ENCODE peak calls at places on chromosomes 12 and 14, in seven cellular contexts. One of them, this sample, is unnamed.

GRCh38 chr12:27999970-28000369 is 27.4 kb upstream of the PTHLH start:
- DNase-seq in H1: no peak
- DNase-seq in neuronal stem cell: no peak
- DNase-seq in trophoblast cell: peak; percentile 92
- DNase-seq in mesenchymal stem cell: no peak
- DNase-seq in IMR-90: peak; percentile 60
- DNase-seq in H9: no peak
- DNase-seq in this sample: no peak

GRCh38 chr12:68963456-68963859 is 30.5 kb upstream of the CPM start:
- DNase-seq in IMR-90: no peak
- DNase-seq in H9: no peak
- DNase-seq in neuronal stem cell: no peak
- DNase-seq in trophoblast cell: no peak
- DNase-seq in mesenchymal stem cell: no peak
- DNase-seq in H1: no peak
- DNase-seq in this sample: no peak

GRCh38 chr12:57518920-57519757 is 1.2 kb downstream of the DDIT3 start:
- DNase-seq in H9: no peak
- DNase-seq in IMR-90: peak; percentile 24
- DNase-seq in mesenchymal stem cell: peak; percentile 43
- DNase-seq in H1: no peak
- DNase-seq in neuronal stem cell: no peak
- DNase-seq in trophoblast cell: peak; percentile 42
- DNase-seq in this sample: peak; percentile 85

GRCh38 chr14:95256011-95256775 is 63.5 kb downstream of the CLMN start:
- DNase-seq in neuronal stem cell: no peak
- DNase-seq in trophoblast cell: no peak
- DNase-seq in H1: no peak
- DNase-seq in H9: no peak
- DNase-seq in IMR-90: no peak
- DNase-seq in mesenchymal stem cell: no peak
- DNase-seq in this sample: no peak

GRCh38 chr12:78146365-78146772 is 315.7 kb downstream of the NAV3 start:
- DNase-seq in IMR-90: peak; percentile 62
- DNase-seq in mesenchymal stem cell: peak; percentile 50
- DNase-seq in H1: no peak
- DNase-seq in H9: no peak
- DNase-seq in neuronal stem cell: peak; percentile 17
- DNase-seq in trophoblast cell: peak; percentile 48
- DNase-seq in this sample: peak; percentile 24

GRCh38 chr12:16880864-16881285 is 274.9 kb upstream of the LMO3 start:
- DNase-seq in H1: peak; percentile 2
- DNase-seq in IMR-90: no peak
- DNase-seq in trophoblast cell: no peak
- DNase-seq in neuronal stem cell: peak; percentile 18
- DNase-seq in H9: peak; percentile 35
- DNase-seq in mesenchymal stem cell: no peak
- DNase-seq in this sample: peak; percentile 27

GRCh38 chr12:69330475-69331473 is 17.4 kb upstream of the LYZ start:
- DNase-seq in IMR-90: peak; percentile 1
- DNase-seq in H1: peak; percentile 41
- DNase-seq in H9: peak; percentile 84
- DNase-seq in mesenchymal stem cell: peak; percentile 24
- DNase-seq in neuronal stem cell: no peak
- DNase-seq in trophoblast cell: peak; percentile 20
- DNase-seq in this sample: peak; percentile 64

GRCh38 chr12:52041032-52041431 is 10.2 kb upstream of the NR4A1 start:
- DNase-seq in trophoblast cell: no peak
- DNase-seq in IMR-90: no peak
- DNase-seq in H1: no peak
- DNase-seq in mesenchymal stem cell: no peak
- DNase-seq in H9: no peak
- DNase-seq in neuronal stem cell: no peak
- DNase-seq in this sample: no peak

GRCh38 chr14:59325906-59326305 is 137.4 kb downstream of the DAAM1 start:
- DNase-seq in H1: no peak
- DNase-seq in mesenchymal stem cell: peak; percentile 49
- DNase-seq in trophoblast cell: no peak
- DNase-seq in IMR-90: peak; percentile 84
- DNase-seq in H9: no peak
- DNase-seq in neuronal stem cell: no peak
- DNase-seq in this sample: no peak

GRCh38 chr12:102797513-102797912 is 119.5 kb downstream of the PAH start:
- DNase-seq in H1: no peak
- DNase-seq in trophoblast cell: no peak
- DNase-seq in IMR-90: no peak
- DNase-seq in mesenchymal stem cell: no peak
- DNase-seq in H9: no peak
- DNase-seq in neuronal stem cell: no peak
- DNase-seq in this sample: no peak

GRCh38 chr12:5746496-5746895 is 198.6 kb downstream of the ANO2 start:
- DNase-seq in H9: no peak
- DNase-seq in neuronal stem cell: no peak
- DNase-seq in trophoblast cell: no peak
- DNase-seq in IMR-90: no peak
- DNase-seq in mesenchymal stem cell: no peak
- DNase-seq in H1: no peak
- DNase-seq in this sample: no peak

GRCh38 chr12:106239241-106239950 is 8.4 kb downstream of the CKAP4 start:
- DNase-seq in trophoblast cell: no peak
- DNase-seq in neuronal stem cell: no peak
- DNase-seq in H9: no peak
- DNase-seq in mesenchymal stem cell: no peak
- DNase-seq in IMR-90: no peak
- DNase-seq in H1: no peak
- DNase-seq in this sample: no peak

GRCh38 chr12:123269395-123269892 is 2.2 kb downstream of the CDK2AP1 start:
- DNase-seq in IMR-90: peak; percentile 61
- DNase-seq in mesenchymal stem cell: peak; percentile 81
- DNase-seq in H1: no peak
- DNase-seq in neuronal stem cell: peak; percentile 82
- DNase-seq in H9: peak; percentile 78
- DNase-seq in trophoblast cell: no peak
- DNase-seq in this sample: peak; percentile 90

GRCh38 chr12:46388427-46388992 is 15.9 kb upstream of the SLC38A2 start:
- DNase-seq in H9: no peak
- DNase-seq in mesenchymal stem cell: no peak
- DNase-seq in IMR-90: peak; percentile 71
- DNase-seq in trophoblast cell: no peak
- DNase-seq in H1: no peak
- DNase-seq in neuronal stem cell: no peak
- DNase-seq in this sample: no peak

GRCh38 chr14:103549361-103550311 is 12.8 kb downstream of the BAG5 start:
- DNase-seq in IMR-90: no peak
- DNase-seq in H1: no peak
- DNase-seq in mesenchymal stem cell: no peak
- DNase-seq in neuronal stem cell: no peak
- DNase-seq in trophoblast cell: no peak
- DNase-seq in H9: no peak
- DNase-seq in this sample: no peak

GRCh38 chr12:109018276-109018675 is 2.6 kb downstream of the SVOP start:
- DNase-seq in trophoblast cell: no peak
- DNase-seq in H9: peak; percentile 7
- DNase-seq in IMR-90: no peak
- DNase-seq in neuronal stem cell: no peak
- DNase-seq in mesenchymal stem cell: no peak
- DNase-seq in H1: no peak
- DNase-seq in this sample: no peak
- H3K4ac ChIP-seq in trophoblast cell: no peak overlapping the region
- H3K4ac ChIP-seq in H9: no peak overlapping the region
- H3K4ac ChIP-seq in IMR-90: no peak overlapping the region
- H3K4ac ChIP-seq in neuronal stem cell: no peak overlapping the region
- H3K4ac ChIP-seq in mesenchymal stem cell: no peak overlapping the region
- H3K4ac ChIP-seq in H1: no peak overlapping the region
- H3K4ac ChIP-seq in this sample: no peak overlapping the region

DNA sequence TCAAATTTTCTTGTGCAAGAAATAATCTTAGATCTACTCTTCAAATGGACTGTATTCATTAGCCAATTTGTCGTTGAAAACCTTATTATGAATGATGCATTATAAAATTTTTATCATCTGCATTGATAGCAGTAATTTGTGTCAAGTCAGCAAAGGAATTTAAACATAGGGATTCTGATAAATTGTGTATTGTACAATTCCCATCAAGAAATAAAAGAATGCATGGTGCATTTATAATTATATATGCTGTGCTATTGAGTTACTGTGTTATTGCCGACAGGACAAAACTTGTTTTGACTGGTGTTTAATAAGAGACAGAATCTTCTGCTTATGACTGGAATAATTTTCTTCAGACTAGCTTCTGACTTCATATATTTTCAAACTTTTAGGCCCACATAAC is 3.1 kb upstream of the BCDIN3D start:
- DNase-seq in IMR-90: no peak
- DNase-seq in mesenchymal stem cell: no peak
- DNase-seq in neuronal stem cell: no peak
- DNase-seq in H9: no peak
- DNase-seq in trophoblast cell: no peak
- DNase-seq in H1: no peak
- DNase-seq in this sample: no peak
- H3K23ac ChIP-seq in IMR-90: no peak overlapping the region
- H3K23ac ChIP-seq in mesenchymal stem cell: no peak overlapping the region
- H3K23ac ChIP-seq in neuronal stem cell: no peak overlapping the region
- H3K23ac ChIP-seq in H9: no peak overlapping the region
- H3K23ac ChIP-seq in trophoblast cell: no peak overlapping the region
- H3K23ac ChIP-seq in H1: no peak overlapping the region
- H3K23ac ChIP-seq in this sample: no peak overlapping the region

GRCh38 chr12:133201888-133202287 is 20.6 kb downstream of the ZNF268 start:
- DNase-seq in IMR-90: no peak
- DNase-seq in trophoblast cell: no peak
- DNase-seq in H1: no peak
- DNase-seq in mesenchymal stem cell: no peak
- DNase-seq in H9: no peak
- DNase-seq in neuronal stem cell: no peak
- DNase-seq in this sample: no peak
- H3K4ac ChIP-seq in IMR-90: no peak overlapping the region
- H3K4ac ChIP-seq in trophoblast cell: no peak overlapping the region
- H3K4ac ChIP-seq in H1: no peak overlapping the region
- H3K4ac ChIP-seq in mesenchymal stem cell: no peak overlapping the region
- H3K4ac ChIP-seq in H9: no peak overlapping the region
- H3K4ac ChIP-seq in neuronal stem cell: no peak overlapping the region
- H3K4ac ChIP-seq in this sample: no peak overlapping the region

DNA sequence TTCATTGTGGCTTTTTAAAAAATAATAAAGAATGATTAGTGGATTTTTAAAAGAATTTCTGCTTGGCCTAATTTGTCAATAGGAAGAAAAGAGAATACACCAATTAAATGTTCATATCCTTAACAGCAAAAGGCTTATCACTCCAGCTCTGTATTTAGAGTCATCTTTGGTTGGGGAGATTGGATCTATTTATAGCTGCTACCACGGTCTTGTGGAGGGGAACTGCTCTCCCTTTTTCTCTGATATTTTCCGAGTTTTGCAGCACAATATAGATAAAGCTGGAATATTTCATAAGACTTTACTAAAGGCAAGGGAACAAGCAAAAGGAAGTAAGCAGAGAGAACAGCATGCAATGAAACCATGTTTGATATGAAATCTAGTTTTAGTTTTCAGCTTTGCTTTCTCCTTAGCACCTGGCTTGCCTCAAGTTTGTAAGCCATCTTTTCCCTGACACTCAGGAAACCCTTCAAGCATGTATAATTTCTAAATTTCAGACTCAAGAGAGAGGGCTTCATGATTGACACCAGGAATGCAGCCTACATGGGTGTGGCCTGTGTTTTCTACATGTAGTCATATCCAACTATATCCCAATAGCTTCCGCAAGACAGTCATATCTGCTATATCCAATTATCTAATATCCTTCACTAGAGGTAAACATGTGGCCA is 35.2 kb downstream of the BRMS1L start:
- DNase-seq in IMR-90: no peak
- DNase-seq in trophoblast cell: no peak
- DNase-seq in H9: no peak
- DNase-seq in H1: no peak
- DNase-seq in neuronal stem cell: no peak
- DNase-seq in mesenchymal stem cell: no peak
- DNase-seq in this sample: no peak
- H3K23ac ChIP-seq in IMR-90: no peak overlapping the region
- H3K23ac ChIP-seq in trophoblast cell: no peak overlapping the region
- H3K23ac ChIP-seq in H9: no peak overlapping the region
- H3K23ac ChIP-seq in H1: no peak overlapping the region
- H3K23ac ChIP-seq in neuronal stem cell: no peak overlapping the region
- H3K23ac ChIP-seq in mesenchymal stem cell: no peak overlapping the region
- H3K23ac ChIP-seq in this sample: no peak overlapping the region

GRCh38 chr14:26255213-26255612 is 342.6 kb downstream of the NOVA1 start:
- DNase-seq in H9: no peak
- DNase-seq in neuronal stem cell: no peak
- DNase-seq in mesenchymal stem cell: peak; percentile 39
- DNase-seq in H1: no peak
- DNase-seq in IMR-90: peak; percentile 31
- DNase-seq in trophoblast cell: no peak
- DNase-seq in this sample: peak; percentile 66
- H3K4ac ChIP-seq in H9: no peak overlapping the region
- H3K4ac ChIP-seq in neuronal stem cell: no peak overlapping the region
- H3K4ac ChIP-seq in mesenchymal stem cell: no peak overlapping the region
- H3K4ac ChIP-seq in H1: no peak overlapping the region
- H3K4ac ChIP-seq in IMR-90: no peak overlapping the region
- H3K4ac ChIP-seq in trophoblast cell: no peak overlapping the region
- H3K4ac ChIP-seq in this sample: no peak overlapping the region

GRCh38 chr12:116442304-116442703 is 116.9 kb upstream of the MAP1LC3B2 start:
- DNase-seq in mesenchymal stem cell: no peak
- DNase-seq in H1: no peak
- DNase-seq in trophoblast cell: no peak
- DNase-seq in IMR-90: no peak
- DNase-seq in H9: no peak
- DNase-seq in neuronal stem cell: no peak
- DNase-seq in this sample: no peak
- H3K23ac ChIP-seq in mesenchymal stem cell: no peak overlapping the region
- H3K23ac ChIP-seq in H1: no peak overlapping the region
- H3K23ac ChIP-seq in trophoblast cell: no peak overlapping the region
- H3K23ac ChIP-seq in IMR-90: no peak overlapping the region
- H3K23ac ChIP-seq in H9: no peak overlapping the region
- H3K23ac ChIP-seq in neuronal stem cell: no peak overlapping the region
- H3K23ac ChIP-seq in this sample: no peak overlapping the region